ENCODE peak calls at places on chromosome 18, in six cellular contexts. U, D, A, J, F and O are unnamed samples. For H3K4me1, the result is how much of the 10 kb centered on the place peaks cover.

GRCh38 chr18:10081477-10081876 is 167.7 kb downstream of the VAPA start:
- DNase-seq in D (peak), F (no peak), J (no peak), U (no peak), A (no peak), O (no peak)

GRCh38 chr18:6943143-6943542 is 174.5 kb downstream of the LAMA1 start:
- DNase-seq in U (peak), D (no peak), A (no peak), F (no peak), J (no peak), O (no peak)

GRCh38 chr18:35415511-35416427 is 38.6 kb upstream of the ZNF396 start:
- DNase-seq in D (peak), F (no peak), U (no peak), J (peak), A (no peak), O (no peak)

GRCh38 chr18:73007195-73007934 is 139.6 kb upstream of the NETO1 start:
- DNase-seq in U (no peak), A (no peak), F (no peak), J (no peak), D (no peak), O (no peak)

GRCh38 chr18:25310045-25310444 is 41.9 kb downstream of the ZNF521 start:
- DNase-seq in U (no peak), A (no peak), D (peak), J (peak), F (no peak), O (no peak)

GRCh38 chr18:2657788-2658458 is 2.4 kb downstream of the SMCHD1 start:
- DNase-seq in U (no peak), F (no peak), J (peak), D (peak), A (no peak), O (no peak)

GRCh38 chr18:34707670-34708069 is 2.4 kb upstream of the DTNA start:
- DNase-seq in A (no peak), D (peak), J (peak), U (no peak), F (peak), O (no peak)

GRCh38 chr18:12377556-12378553 is 828 bp upstream of the AFG3L2 start:
- DNase-seq in D (no peak), U (no peak), F (no peak), J (peak), A (no peak), O (peak)

GRCh38 chr18:24656571-24656971 is 196.1 kb downstream of the HRH4 start:
- DNase-seq in D (peak), F (no peak), J (peak), A (no peak), U (no peak), O (no peak)

GRCh38 chr18:31738460-31739407 is 21.9 kb downstream of the SLC25A52 start:
- DNase-seq in A (no peak), U (no peak), D (no peak), J (peak), F (no peak), O (no peak)

GRCh38 chr18:64474751-64475150 is 325.9 kb upstream of the LINC00305 start:
- DNase-seq in A (no peak), U (no peak), J (no peak), D (no peak), F (no peak), O (no peak)

GRCh38 chr18:36532815-36533214 is 235.3 kb downstream of the FHOD3 start:
- DNase-seq in F (no peak), J (no peak), A (no peak), U (no peak), D (no peak), O (no peak)

GRCh38 chr18:23135679-23136325 is 517 bp downstream of the CABLES1 start:
- DNase-seq in J (peak), D (peak), A (peak), F (peak), U (peak), O (peak)

GRCh38 chr18:23133860-23134779 is 1.2 kb upstream of the CABLES1 start:
- DNase-seq in F (no peak), U (peak), J (no peak), A (peak), D (no peak), O (no peak)

GRCh38 chr18:23129355-23130002 is 5.8 kb upstream of the CABLES1 start:
- DNase-seq in U (no peak), J (no peak), D (no peak), A (no peak), F (no peak), O (no peak)

GRCh38 chr18:23134780-23135678 is at the start of gene CABLES1:
- DNase-seq in F (peak), A (peak), J (peak), U (peak), D (peak), O (peak)

DNA sequence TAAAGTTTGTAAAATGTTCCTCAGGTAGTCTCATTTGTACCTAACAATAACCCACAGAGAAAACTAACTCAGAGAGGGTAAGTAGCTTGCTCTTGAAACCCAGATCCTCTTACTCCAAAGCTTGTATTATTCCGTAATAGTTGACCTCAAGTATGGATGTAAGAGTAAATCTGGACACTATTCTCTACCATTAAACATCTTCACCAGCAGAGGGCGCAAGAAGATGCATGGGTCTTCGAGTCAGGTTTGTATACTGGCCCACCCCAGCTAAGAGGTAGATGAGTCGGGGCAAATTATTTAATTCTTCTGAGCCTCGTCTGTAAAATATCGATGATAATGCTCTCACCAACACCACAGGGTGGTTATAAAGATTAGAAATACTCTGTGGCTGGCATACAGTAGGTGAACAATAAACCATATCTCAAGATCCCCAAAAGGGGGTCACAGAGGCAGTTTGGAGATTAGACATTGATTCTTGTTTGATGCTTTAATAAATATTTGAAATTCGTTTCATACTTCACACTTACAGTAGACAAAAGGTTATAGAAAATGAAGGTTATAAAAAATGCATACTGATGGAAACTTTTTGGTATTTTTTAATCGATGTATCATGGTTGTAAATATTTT is 3.5 kb upstream of the CABLES1 start:
- DNase-seq in D (peak), F (peak), J (peak), A (peak), U (peak), O (no peak)
- H3K27ac ChIP-seq in D (no peak), F (no peak), J (no peak), A (no peak), U (no peak), O (no peak)

DNA sequence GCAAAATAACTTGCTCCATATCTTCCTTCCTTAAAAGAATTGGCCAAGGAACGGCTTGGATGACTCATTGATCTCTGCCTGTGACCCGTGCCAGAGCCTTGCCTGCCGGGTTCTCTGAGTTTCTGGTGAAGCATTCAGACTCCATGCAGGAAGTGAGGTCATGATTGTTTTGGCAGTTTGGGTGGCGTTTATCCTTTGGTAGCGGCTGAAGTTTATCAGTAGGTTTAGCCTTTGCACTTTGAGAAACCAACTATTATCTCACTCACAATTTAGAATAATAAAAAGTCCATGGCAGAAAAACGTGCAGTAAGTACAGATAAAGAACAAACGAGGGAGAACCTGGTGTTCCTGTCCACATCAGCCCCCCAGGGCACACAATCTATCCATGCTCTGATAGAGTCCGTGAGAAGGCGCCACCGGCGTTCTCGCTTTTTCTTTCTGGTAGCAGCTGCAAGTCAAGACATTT is 15.0 kb upstream of the CTAGE1 start:
- DNase-seq in F (peak), A (peak), J (peak), U (peak), D (peak), O (peak)
- H3K4me3 ChIP-seq in F (no peak), A (no peak), J (peak), U (no peak), D (no peak), O (no peak)

DNA sequence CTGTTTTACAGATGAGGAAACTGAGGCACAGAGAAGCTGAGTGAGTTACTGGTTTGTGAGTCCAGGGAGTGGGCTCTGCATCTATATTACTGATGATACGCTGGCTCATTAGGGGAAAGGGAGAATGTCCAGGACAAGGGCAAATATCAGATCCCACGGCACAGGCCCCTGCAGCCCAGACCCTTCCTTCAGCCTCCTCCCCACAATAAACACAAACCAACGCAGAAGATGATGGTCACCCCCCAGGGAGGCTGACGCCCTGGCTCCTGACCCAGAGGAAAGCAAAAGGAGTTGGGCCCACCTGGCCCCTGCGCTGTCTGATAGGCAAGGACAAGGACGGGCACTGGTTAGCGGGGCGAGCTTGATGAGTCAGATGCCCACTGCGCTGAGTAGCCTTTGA is 47.7 kb upstream of the ZBTB7C start:
- DNase-seq in U (no peak), J (no peak), D (no peak), F (no peak), A (no peak), O (no peak)
- H3K4me1 ChIP-seq in U (under half), J (under half), D (under half), F (under half), A (under half), O (under half)

GRCh38 chr18:45617284-45617683 is 2.0 kb downstream of the SLC14A2 start:
- DNase-seq in F (peak), D (peak), U (peak), A (peak), J (peak), O (peak)

GRCh38 chr18:45619826-45620201 is 4.5 kb downstream of the SLC14A2 start:
- DNase-seq in F (no peak), U (no peak), A (no peak), J (no peak), D (no peak), O (no peak)

GRCh38 chr18:45621068-45621511 is 5.8 kb downstream of the SLC14A2 start:
- DNase-seq in A (peak), D (peak), J (peak), U (no peak), F (peak), O (peak)

GRCh38 chr18:45619062-45619825 is 4.0 kb downstream of the SLC14A2 start:
- DNase-seq in D (peak), U (no peak), F (peak), J (peak), A (peak), O (peak)
- H3K27ac ChIP-seq in D (no peak), U (peak), F (peak), J (no peak), A (no peak), O (peak)